ENCODE peak calls at places on chromosomes 5 and 9, in five cellular contexts. One of them, this sample, is unnamed.

GRCh38 chr9:16217933-16218830 is 652.3 kb downstream of the BNC2 start:
- DNase-seq in AG08396: no peak
- DNase-seq in GM23338: no peak
- DNase-seq in activated CD4-positive, alpha-beta memory T cell treated with anti-CD3 and anti-CD28 coated beads for 36 hours: no peak
- DNase-seq in cardiac muscle cell: no peak
- DNase-seq in this sample: no peak

GRCh38 chr9:17472126-17472525 is 106.7 kb upstream of the SH3GL2 start:
- DNase-seq in AG08396: no peak
- DNase-seq in GM23338: no peak
- DNase-seq in activated CD4-positive, alpha-beta memory T cell treated with anti-CD3 and anti-CD28 coated beads for 36 hours: no peak
- DNase-seq in cardiac muscle cell: no peak
- DNase-seq in this sample: no peak

GRCh38 chr5:133884525-133885311 is 83.7 kb downstream of the C5orf15 start:
- DNase-seq in AG08396: no peak
- DNase-seq in GM23338: no peak
- DNase-seq in activated CD4-positive, alpha-beta memory T cell treated with anti-CD3 and anti-CD28 coated beads for 36 hours: no peak
- DNase-seq in cardiac muscle cell: no peak
- DNase-seq in this sample: no peak

GRCh38 chr5:143432658-143433239 is 29.3 kb upstream of the NR3C1 start:
- DNase-seq in AG08396: no peak
- DNase-seq in GM23338: no peak
- DNase-seq in activated CD4-positive, alpha-beta memory T cell treated with anti-CD3 and anti-CD28 coated beads for 36 hours: no peak
- DNase-seq in cardiac muscle cell: no peak
- DNase-seq in this sample: no peak

GRCh38 chr5:127938746-127939145 is 144.8 kb upstream of the SLC12A2 start:
- DNase-seq in AG08396: no peak
- DNase-seq in GM23338: no peak
- DNase-seq in activated CD4-positive, alpha-beta memory T cell treated with anti-CD3 and anti-CD28 coated beads for 36 hours: no peak
- DNase-seq in cardiac muscle cell: no peak
- DNase-seq in this sample: no peak

GRCh38 chr5:1916041-1917001 is 33.6 kb upstream of the IRX4 start:
- DNase-seq in AG08396: no peak
- DNase-seq in GM23338: no peak
- DNase-seq in activated CD4-positive, alpha-beta memory T cell treated with anti-CD3 and anti-CD28 coated beads for 36 hours: no peak
- DNase-seq in cardiac muscle cell: no peak
- DNase-seq in this sample: no peak

GRCh38 chr5:75992677-75993582 is 90.3 kb upstream of the SV2C start:
- DNase-seq in AG08396: no peak
- DNase-seq in GM23338: no peak
- DNase-seq in activated CD4-positive, alpha-beta memory T cell treated with anti-CD3 and anti-CD28 coated beads for 36 hours: no peak
- DNase-seq in cardiac muscle cell: no peak
- DNase-seq in this sample: no peak

GRCh38 chr5:1633605-1634336 is 110.0 kb upstream of the LPCAT1 start:
- DNase-seq in AG08396: peak; percentile 82
- DNase-seq in GM23338: peak; percentile 91
- DNase-seq in activated CD4-positive, alpha-beta memory T cell treated with anti-CD3 and anti-CD28 coated beads for 36 hours: peak; percentile 85
- DNase-seq in cardiac muscle cell: peak; percentile 91
- DNase-seq in this sample: peak; percentile 84

GRCh38 chr9:81565609-81566008 is 123.7 kb downstream of the TLE1 start:
- DNase-seq in AG08396: no peak
- DNase-seq in GM23338: no peak
- DNase-seq in activated CD4-positive, alpha-beta memory T cell treated with anti-CD3 and anti-CD28 coated beads for 36 hours: no peak
- DNase-seq in cardiac muscle cell: no peak
- DNase-seq in this sample: no peak

GRCh38 chr5:83721878-83722779 is 1.5 kb upstream of the HAPLN1 start:
- DNase-seq in AG08396: peak; percentile 77
- DNase-seq in GM23338: peak; percentile 85
- DNase-seq in activated CD4-positive, alpha-beta memory T cell treated with anti-CD3 and anti-CD28 coated beads for 36 hours: peak; percentile 28
- DNase-seq in cardiac muscle cell: peak; percentile 87
- DNase-seq in this sample: no peak